ENCODE peak calls at places on chromosomes 4 and X, in nine cellular contexts. One of them, this sample, is unnamed.

GRCh38 chrX:110021180-110022022 is 18.5 kb downstream of the TMEM164 start:
- DNase-seq in esophagus squamous epithelium: no peak
- DNase-seq in Calu3: no peak
- DNase-seq in SJSA1: peak
- DNase-seq in mesothelial cell of epicardium: no peak
- DNase-seq in NCI-H82: peak
- DNase-seq in immature natural killer cell: no peak
- DNase-seq in islet precursor cell: no peak
- DNase-seq in cerebellar cortex: no peak
- DNase-seq in this sample: peak

GRCh38 chr4:2407991-2408342 is 10.5 kb downstream of the ZFYVE28 start:
- DNase-seq in esophagus squamous epithelium: no peak
- DNase-seq in Calu3: no peak
- DNase-seq in SJSA1: no peak
- DNase-seq in mesothelial cell of epicardium: no peak
- DNase-seq in NCI-H82: no peak
- DNase-seq in immature natural killer cell: no peak
- DNase-seq in islet precursor cell: no peak
- DNase-seq in cerebellar cortex: no peak
- DNase-seq in this sample: no peak

GRCh38 chr4:24642941-24643628 is 58.7 kb upstream of the DHX15 start:
- DNase-seq in esophagus squamous epithelium: no peak
- DNase-seq in Calu3: peak
- DNase-seq in SJSA1: peak
- DNase-seq in mesothelial cell of epicardium: no peak
- DNase-seq in NCI-H82: no peak
- DNase-seq in immature natural killer cell: no peak
- DNase-seq in islet precursor cell: peak
- DNase-seq in cerebellar cortex: no peak
- DNase-seq in this sample: no peak

GRCh38 chr4:180150818-180151217 is 2092.4 kb upstream of the TENM3 start:
- DNase-seq in esophagus squamous epithelium: no peak
- DNase-seq in Calu3: no peak
- DNase-seq in SJSA1: no peak
- DNase-seq in mesothelial cell of epicardium: no peak
- DNase-seq in NCI-H82: peak
- DNase-seq in immature natural killer cell: no peak
- DNase-seq in islet precursor cell: no peak
- DNase-seq in cerebellar cortex: no peak
- DNase-seq in this sample: no peak

GRCh38 chrX:139759637-139760036 is 51.7 kb upstream of the MCF2 start:
- DNase-seq in esophagus squamous epithelium: no peak
- DNase-seq in Calu3: peak
- DNase-seq in SJSA1: peak
- DNase-seq in mesothelial cell of epicardium: no peak
- DNase-seq in NCI-H82: peak
- DNase-seq in immature natural killer cell: peak
- DNase-seq in islet precursor cell: no peak
- DNase-seq in cerebellar cortex: peak
- DNase-seq in this sample: peak

GRCh38 chrX:72487661-72488060 is 85.0 kb downstream of the HDAC8 start:
- DNase-seq in esophagus squamous epithelium: no peak
- DNase-seq in Calu3: no peak
- DNase-seq in SJSA1: no peak
- DNase-seq in mesothelial cell of epicardium: no peak
- DNase-seq in NCI-H82: no peak
- DNase-seq in immature natural killer cell: no peak
- DNase-seq in islet precursor cell: no peak
- DNase-seq in cerebellar cortex: no peak
- DNase-seq in this sample: no peak

GRCh38 chr4:74023709-74024108 is 14.8 kb downstream of the CXCL3 start:
- DNase-seq in esophagus squamous epithelium: no peak
- DNase-seq in Calu3: peak
- DNase-seq in SJSA1: no peak
- DNase-seq in mesothelial cell of epicardium: no peak
- DNase-seq in NCI-H82: no peak
- DNase-seq in immature natural killer cell: no peak
- DNase-seq in islet precursor cell: no peak
- DNase-seq in cerebellar cortex: no peak
- DNase-seq in this sample: no peak

GRCh38 chrX:87755493-87755892 is 237.9 kb downstream of the KLHL4 start:
- DNase-seq in esophagus squamous epithelium: no peak
- DNase-seq in Calu3: no peak
- DNase-seq in SJSA1: no peak
- DNase-seq in mesothelial cell of epicardium: no peak
- DNase-seq in NCI-H82: no peak
- DNase-seq in immature natural killer cell: no peak
- DNase-seq in islet precursor cell: no peak
- DNase-seq in cerebellar cortex: no peak
- DNase-seq in this sample: no peak

GRCh38 chr4:156725257-156725656 is 246.3 kb downstream of the PDGFC start:
- DNase-seq in esophagus squamous epithelium: no peak
- DNase-seq in Calu3: no peak
- DNase-seq in SJSA1: no peak
- DNase-seq in mesothelial cell of epicardium: no peak
- DNase-seq in NCI-H82: no peak
- DNase-seq in immature natural killer cell: no peak
- DNase-seq in islet precursor cell: no peak
- DNase-seq in cerebellar cortex: no peak
- DNase-seq in this sample: no peak

GRCh38 chr4:77852892-77853495 is 9.6 kb upstream of the MRPL1 start:
- DNase-seq in esophagus squamous epithelium: no peak
- DNase-seq in Calu3: no peak
- DNase-seq in SJSA1: no peak
- DNase-seq in mesothelial cell of epicardium: no peak
- DNase-seq in NCI-H82: no peak
- DNase-seq in immature natural killer cell: peak
- DNase-seq in islet precursor cell: no peak
- DNase-seq in cerebellar cortex: no peak
- DNase-seq in this sample: no peak

GRCh38 chr4:185244763-185245162 is 35.4 kb downstream of the SNX25 start:
- DNase-seq in esophagus squamous epithelium: no peak
- DNase-seq in Calu3: no peak
- DNase-seq in SJSA1: no peak
- DNase-seq in mesothelial cell of epicardium: no peak
- DNase-seq in NCI-H82: no peak
- DNase-seq in immature natural killer cell: no peak
- DNase-seq in islet precursor cell: peak
- DNase-seq in cerebellar cortex: no peak
- DNase-seq in this sample: no peak

GRCh38 chr4:169823685-169824084 is 65.9 kb upstream of the HPF1 start:
- DNase-seq in esophagus squamous epithelium: no peak
- DNase-seq in Calu3: peak
- DNase-seq in SJSA1: no peak
- DNase-seq in mesothelial cell of epicardium: peak
- DNase-seq in NCI-H82: no peak
- DNase-seq in immature natural killer cell: peak
- DNase-seq in islet precursor cell: peak
- DNase-seq in cerebellar cortex: no peak
- DNase-seq in this sample: no peak

GRCh38 chrX:110125435-110125834 is 122.5 kb downstream of the TMEM164 start:
- DNase-seq in esophagus squamous epithelium: no peak
- DNase-seq in Calu3: peak
- DNase-seq in SJSA1: no peak
- DNase-seq in mesothelial cell of epicardium: no peak
- DNase-seq in NCI-H82: peak
- DNase-seq in immature natural killer cell: no peak
- DNase-seq in islet precursor cell: no peak
- DNase-seq in cerebellar cortex: peak
- DNase-seq in this sample: peak

GRCh38 chr4:37715889-37716402 is 29.8 kb upstream of the RELL1 start:
- DNase-seq in esophagus squamous epithelium: no peak
- DNase-seq in Calu3: peak
- DNase-seq in SJSA1: no peak
- DNase-seq in mesothelial cell of epicardium: no peak
- DNase-seq in NCI-H82: peak
- DNase-seq in immature natural killer cell: no peak
- DNase-seq in islet precursor cell: no peak
- DNase-seq in cerebellar cortex: no peak
- DNase-seq in this sample: no peak

GRCh38 chrX:23493941-23494374 is 159.3 kb downstream of the PTCHD1 start:
- DNase-seq in esophagus squamous epithelium: no peak
- DNase-seq in Calu3: peak
- DNase-seq in SJSA1: no peak
- DNase-seq in mesothelial cell of epicardium: no peak
- DNase-seq in NCI-H82: no peak
- DNase-seq in immature natural killer cell: peak
- DNase-seq in islet precursor cell: no peak
- DNase-seq in cerebellar cortex: no peak
- DNase-seq in this sample: no peak

GRCh38 chrX:68732906-68733493 is 85.5 kb downstream of the STARD8 start:
- DNase-seq in esophagus squamous epithelium: no peak
- DNase-seq in Calu3: peak
- DNase-seq in SJSA1: peak
- DNase-seq in mesothelial cell of epicardium: no peak
- DNase-seq in NCI-H82: peak
- DNase-seq in immature natural killer cell: peak
- DNase-seq in islet precursor cell: peak
- DNase-seq in cerebellar cortex: peak
- DNase-seq in this sample: peak

GRCh38 chrX:19697416-19697815 is 182.1 kb upstream of the MAP3K15 start:
- DNase-seq in esophagus squamous epithelium: no peak
- DNase-seq in Calu3: no peak
- DNase-seq in SJSA1: peak
- DNase-seq in mesothelial cell of epicardium: no peak
- DNase-seq in NCI-H82: no peak
- DNase-seq in immature natural killer cell: no peak
- DNase-seq in islet precursor cell: no peak
- DNase-seq in cerebellar cortex: no peak
- DNase-seq in this sample: no peak

GRCh38 chr4:158161561-158162354 is 11.1 kb downstream of the GASK1B start:
- DNase-seq in esophagus squamous epithelium: no peak
- DNase-seq in Calu3: peak
- DNase-seq in SJSA1: peak
- DNase-seq in mesothelial cell of epicardium: no peak
- DNase-seq in NCI-H82: peak
- DNase-seq in immature natural killer cell: no peak
- DNase-seq in islet precursor cell: peak
- DNase-seq in cerebellar cortex: peak
- DNase-seq in this sample: peak

GRCh38 chr4:92305148-92305877 is 1.5 kb downstream of the GRID2 start:
- DNase-seq in esophagus squamous epithelium: no peak
- DNase-seq in Calu3: peak
- DNase-seq in SJSA1: peak
- DNase-seq in mesothelial cell of epicardium: no peak
- DNase-seq in NCI-H82: peak
- DNase-seq in immature natural killer cell: no peak
- DNase-seq in islet precursor cell: peak
- DNase-seq in cerebellar cortex: peak
- DNase-seq in this sample: peak

GRCh38 chrX:13087322-13088154 is 43.1 kb upstream of the FAM9C start:
- DNase-seq in esophagus squamous epithelium: no peak
- DNase-seq in Calu3: peak
- DNase-seq in SJSA1: peak
- DNase-seq in mesothelial cell of epicardium: no peak
- DNase-seq in NCI-H82: no peak
- DNase-seq in immature natural killer cell: peak
- DNase-seq in islet precursor cell: no peak
- DNase-seq in cerebellar cortex: no peak
- DNase-seq in this sample: no peak

GRCh38 chrX:65407157-65407626 is 127.4 kb downstream of the LAS1L start:
- DNase-seq in esophagus squamous epithelium: no peak
- DNase-seq in Calu3: no peak
- DNase-seq in SJSA1: no peak
- DNase-seq in mesothelial cell of epicardium: no peak
- DNase-seq in NCI-H82: no peak
- DNase-seq in immature natural killer cell: no peak
- DNase-seq in islet precursor cell: no peak
- DNase-seq in cerebellar cortex: no peak
- DNase-seq in this sample: no peak

GRCh38 chrX:78517124-78517523 is 142.0 kb downstream of the RTL3 start:
- DNase-seq in esophagus squamous epithelium: no peak
- DNase-seq in Calu3: no peak
- DNase-seq in SJSA1: no peak
- DNase-seq in mesothelial cell of epicardium: no peak
- DNase-seq in NCI-H82: no peak
- DNase-seq in immature natural killer cell: peak
- DNase-seq in islet precursor cell: no peak
- DNase-seq in cerebellar cortex: no peak
- DNase-seq in this sample: no peak

GRCh38 chr4:122663814-122664610 is 43.1 kb upstream of the IL21 start:
- DNase-seq in esophagus squamous epithelium: no peak
- DNase-seq in Calu3: no peak
- DNase-seq in SJSA1: no peak
- DNase-seq in mesothelial cell of epicardium: no peak
- DNase-seq in NCI-H82: no peak
- DNase-seq in immature natural killer cell: no peak
- DNase-seq in islet precursor cell: no peak
- DNase-seq in cerebellar cortex: no peak
- DNase-seq in this sample: no peak

GRCh38 chr4:108192056-108192455 is 23.3 kb upstream of the LEF1 start:
- DNase-seq in esophagus squamous epithelium: no peak
- DNase-seq in Calu3: no peak
- DNase-seq in SJSA1: no peak
- DNase-seq in mesothelial cell of epicardium: no peak
- DNase-seq in NCI-H82: no peak
- DNase-seq in immature natural killer cell: no peak
- DNase-seq in islet precursor cell: peak
- DNase-seq in cerebellar cortex: no peak
- DNase-seq in this sample: no peak

GRCh38 chr4:34679228-34679627 is 1565.1 kb downstream of the ARAP2 start:
- DNase-seq in esophagus squamous epithelium: no peak
- DNase-seq in Calu3: no peak
- DNase-seq in SJSA1: no peak
- DNase-seq in mesothelial cell of epicardium: no peak
- DNase-seq in NCI-H82: no peak
- DNase-seq in immature natural killer cell: no peak
- DNase-seq in islet precursor cell: no peak
- DNase-seq in cerebellar cortex: no peak
- DNase-seq in this sample: no peak

GRCh38 chr4:158013858-158014257 is 159.0 kb downstream of the GASK1B start:
- DNase-seq in esophagus squamous epithelium: no peak
- DNase-seq in Calu3: no peak
- DNase-seq in SJSA1: no peak
- DNase-seq in mesothelial cell of epicardium: no peak
- DNase-seq in NCI-H82: no peak
- DNase-seq in immature natural killer cell: no peak
- DNase-seq in islet precursor cell: no peak
- DNase-seq in cerebellar cortex: no peak
- DNase-seq in this sample: no peak

GRCh38 chr4:20512980-20513379 is 187.3 kb upstream of the PACRGL start:
- DNase-seq in esophagus squamous epithelium: no peak
- DNase-seq in Calu3: no peak
- DNase-seq in SJSA1: no peak
- DNase-seq in mesothelial cell of epicardium: no peak
- DNase-seq in NCI-H82: no peak
- DNase-seq in immature natural killer cell: no peak
- DNase-seq in islet precursor cell: no peak
- DNase-seq in cerebellar cortex: no peak
- DNase-seq in this sample: no peak

GRCh38 chrX:15269618-15270521 is at the start of gene ASB9:
- DNase-seq in esophagus squamous epithelium: no peak
- DNase-seq in Calu3: peak
- DNase-seq in SJSA1: peak
- DNase-seq in mesothelial cell of epicardium: no peak
- DNase-seq in NCI-H82: no peak
- DNase-seq in immature natural killer cell: peak
- DNase-seq in islet precursor cell: peak
- DNase-seq in cerebellar cortex: no peak
- DNase-seq in this sample: no peak

GRCh38 chr4:80207664-80208063 is 10.4 kb downstream of the PRDM8 start:
- DNase-seq in esophagus squamous epithelium: no peak
- DNase-seq in Calu3: no peak
- DNase-seq in SJSA1: no peak
- DNase-seq in mesothelial cell of epicardium: no peak
- DNase-seq in NCI-H82: no peak
- DNase-seq in immature natural killer cell: no peak
- DNase-seq in islet precursor cell: no peak
- DNase-seq in cerebellar cortex: no peak
- DNase-seq in this sample: no peak

GRCh38 chr4:123386608-123387007 is 10.0 kb upstream of the SPRY1 start:
- DNase-seq in esophagus squamous epithelium: no peak
- DNase-seq in Calu3: no peak
- DNase-seq in SJSA1: no peak
- DNase-seq in mesothelial cell of epicardium: no peak
- DNase-seq in NCI-H82: no peak
- DNase-seq in immature natural killer cell: no peak
- DNase-seq in islet precursor cell: no peak
- DNase-seq in cerebellar cortex: no peak
- DNase-seq in this sample: no peak

GRCh38 chr4:25770844-25771243 is 91.9 kb downstream of the SEL1L3 start:
- DNase-seq in esophagus squamous epithelium: no peak
- DNase-seq in Calu3: no peak
- DNase-seq in SJSA1: no peak
- DNase-seq in mesothelial cell of epicardium: no peak
- DNase-seq in NCI-H82: no peak
- DNase-seq in immature natural killer cell: no peak
- DNase-seq in islet precursor cell: no peak
- DNase-seq in cerebellar cortex: no peak
- DNase-seq in this sample: no peak

This sample was measured in WERI-Rb-1.